ENCODE peak calls at places on chromosome 16, in eight cellular contexts. E is OCI-LY7; Y is HS-27A; Z is midbrain; A is Calu3; Q is CD8-positive, alpha-beta T cell; S is HFFc6; G is memory B cell. N is an unnamed sample.

GRCh38 chr16:48462146-48462740 is 77.0 kb upstream of the SIAH1 start:
- DNase-seq in Z (no peak), Y (no peak), E (no peak), G (no peak), A (no peak), Q (no peak), S (no peak), N (no peak)

GRCh38 chr16:47713225-47713595 is 252.1 kb downstream of the PHKB start:
- DNase-seq in E (no peak), S (peak), A (no peak), Z (no peak), Y (no peak), G (no peak), Q (no peak), N (peak)

GRCh38 chr16:66661210-66661560 is 35.4 kb downstream of the CMTM4 start:
- DNase-seq in Q (no peak), Y (no peak), Z (peak), S (no peak), G (no peak), A (no peak), E (no peak), N (no peak)

GRCh38 chr16:85444879-85445778 is 168.0 kb upstream of the GSE1 start:
- DNase-seq in S (no peak), Y (no peak), G (no peak), Q (no peak), A (peak), Z (no peak), E (peak), N (no peak)

GRCh38 chr16:51408357-51408756 is 257.3 kb upstream of the SALL1 start:
- DNase-seq in E (no peak), G (no peak), Y (no peak), Q (no peak), S (peak), Z (no peak), A (peak), N (no peak)

GRCh38 chr16:80670170-80670865 is 129.5 kb downstream of the DYNLRB2 start:
- DNase-seq in Q (no peak), Z (no peak), G (peak), Y (no peak), A (no peak), S (no peak), E (peak), N (no peak)

GRCh38 chr16:51450913-51451312 is 299.8 kb upstream of the SALL1 start:
- DNase-seq in G (no peak), Z (no peak), A (no peak), Y (no peak), Q (no peak), S (no peak), E (no peak), N (no peak)

GRCh38 chr16:67926181-67926742 is 5.4 kb downstream of the CTRL start:
- DNase-seq in E (no peak), A (no peak), Q (no peak), Z (peak), S (no peak), Y (no peak), G (no peak), N (no peak)

GRCh38 chr16:20598832-20599469 is 22.8 kb upstream of the ACSM2B start:
- DNase-seq in G (no peak), Y (no peak), A (no peak), E (no peak), Z (no peak), S (no peak), Q (no peak), N (no peak)

GRCh38 chr16:23842137-23842600 is 6.4 kb downstream of the PRKCB start:
- DNase-seq in S (no peak), E (no peak), A (no peak), Q (no peak), Y (no peak), G (no peak), Z (no peak), N (no peak)

GRCh38 chr16:27698266-27698665 is 148.3 kb downstream of the KATNIP start:
- DNase-seq in Q (no peak), G (no peak), Z (no peak), S (no peak), A (no peak), Y (no peak), E (no peak), N (no peak)

GRCh38 chr16:23901178-23902131 is 65.7 kb downstream of the PRKCB start:
- DNase-seq in Y (no peak), E (no peak), A (no peak), Z (no peak), Q (no peak), G (no peak), S (no peak), N (no peak)

GRCh38 chr16:19520861-19521331 is 1.0 kb downstream of the GDE1 start:
- DNase-seq in Y (no peak), Z (no peak), Q (no peak), G (no peak), S (no peak), A (peak), E (peak), N (no peak)

GRCh38 chr16:546909-547770 is 13.1 kb upstream of the PRR35 start:
- DNase-seq in A (no peak), Q (peak), Z (peak), S (no peak), G (no peak), Y (no peak), E (no peak), N (no peak)

GRCh38 chr16:19005561-19006445 is 22.1 kb downstream of the TMC7 start:
- DNase-seq in Q (no peak), A (peak), E (no peak), S (no peak), G (no peak), Z (peak), Y (no peak), N (no peak)

GRCh38 chr16:82181456-82182185 is 11.6 kb upstream of the MPHOSPH6 start:
- DNase-seq in A (no peak), S (no peak), G (no peak), Q (no peak), Y (no peak), E (no peak), Z (no peak), N (no peak)

GRCh38 chr16:89031715-89032659 is 55.0 kb upstream of the CBFA2T3 start:
- DNase-seq in E (peak), G (peak), Y (no peak), Q (peak), Z (peak), S (no peak), A (peak), N (no peak)

GRCh38 chr16:28063047-28063521 is 430 bp downstream of the GSG1L start:
- DNase-seq in Y (no peak), A (no peak), S (no peak), Z (no peak), E (no peak), Q (no peak), G (no peak), N (no peak)

GRCh38 chr16:15854906-15855703 is 1.7 kb downstream of the MYH11 start:
- DNase-seq in Z (no peak), Q (no peak), S (no peak), E (no peak), Y (no peak), G (no peak), A (no peak), N (no peak)

GRCh38 chr16:57981636-57982035 is 10.7 kb upstream of the CNGB1 start:
- DNase-seq in S (no peak), Y (no peak), E (peak), G (no peak), A (no peak), Z (no peak), Q (no peak), N (no peak)

GRCh38 chr16:25709182-25709581 is 17.4 kb downstream of the HS3ST4 start:
- DNase-seq in G (no peak), Q (no peak), S (no peak), E (no peak), A (no peak), Y (no peak), Z (no peak), N (no peak)

GRCh38 chr16:88809068-88809675 is 2.6 kb downstream of the APRT start:
- DNase-seq in G (no peak), Y (no peak), E (no peak), S (no peak), Z (no peak), Q (no peak), A (no peak), N (no peak)

GRCh38 chr16:53123753-53124152 is 69.0 kb downstream of the CHD9 start:
- DNase-seq in S (peak), E (no peak), Z (no peak), Q (no peak), A (no peak), G (no peak), Y (no peak), N (no peak)